ENCODE peak calls at places on chromosomes 7 and 10, in ten cellular contexts. R is body of pancreas, E is upper lobe of left lung, A is stomach, S is esophagus squamous epithelium, L is adrenal gland, Z is IMR-90, X is K562, Q is transverse colon, J is ovary. K is an unnamed sample.

GRCh38 chr10:111705026-111705425 is 478.5 kb downstream of the GPAM start:
- DNase-seq in X (no peak), A (no peak), J (no peak), R (no peak), E (no peak), S (no peak), Q (no peak), L (no peak), Z (no peak), K (no peak)

GRCh38 chr7:5677538-5678294 is 103.7 kb downstream of the RNF216 start:
- DNase-seq in J (peak; percentile 69), A (peak; percentile 43), E (no peak), Z (peak; percentile 78), X (peak; percentile 65), L (peak; percentile 55), Q (peak; percentile 61), S (no peak), R (peak; percentile 51), K (peak; percentile 61)

GRCh38 chr10:943334-944033 is 12.0 kb upstream of the LARP4B start:
- DNase-seq in A (no peak), Z (no peak), X (no peak), R (no peak), J (no peak), Q (no peak), S (no peak), E (peak; percentile 45), L (no peak), K (no peak)

GRCh38 chr10:21336476-21337170 is 188.9 kb downstream of the SKIDA1 start:
- DNase-seq in Z (peak; percentile 97), X (peak; percentile 91), E (peak; percentile 33), A (no peak), Q (no peak), S (no peak), L (peak; percentile 87), J (peak; percentile 62), R (peak; percentile 52), K (peak; percentile 84)

GRCh38 chr10:75950307-75950706 is 518.9 kb downstream of the LRMDA start:
- DNase-seq in A (no peak), L (no peak), E (no peak), Q (no peak), S (no peak), X (no peak), J (no peak), Z (no peak), R (no peak), K (no peak)

GRCh38 chr7:31735991-31736982 is 49.3 kb downstream of the PPP1R17 start:
- DNase-seq in S (no peak), Z (peak; percentile 51), J (peak; percentile 20), E (no peak), X (peak; percentile 62), R (peak; percentile 65), Q (peak; percentile 47), A (peak; percentile 71), L (peak; percentile 50), K (peak; percentile 27)

GRCh38 chr7:97022451-97023306 is 2.0 kb downstream of the DLX5 start:
- DNase-seq in L (no peak), J (no peak), Z (no peak), X (no peak), R (no peak), E (peak; percentile 36), A (no peak), S (no peak), Q (no peak), K (no peak)

GRCh38 chr7:129675521-129675920 is 64.0 kb downstream of the NRF1 start:
- DNase-seq in E (no peak), X (no peak), A (no peak), R (no peak), L (no peak), J (no peak), S (no peak), Q (no peak), Z (no peak), K (no peak)

DNA sequence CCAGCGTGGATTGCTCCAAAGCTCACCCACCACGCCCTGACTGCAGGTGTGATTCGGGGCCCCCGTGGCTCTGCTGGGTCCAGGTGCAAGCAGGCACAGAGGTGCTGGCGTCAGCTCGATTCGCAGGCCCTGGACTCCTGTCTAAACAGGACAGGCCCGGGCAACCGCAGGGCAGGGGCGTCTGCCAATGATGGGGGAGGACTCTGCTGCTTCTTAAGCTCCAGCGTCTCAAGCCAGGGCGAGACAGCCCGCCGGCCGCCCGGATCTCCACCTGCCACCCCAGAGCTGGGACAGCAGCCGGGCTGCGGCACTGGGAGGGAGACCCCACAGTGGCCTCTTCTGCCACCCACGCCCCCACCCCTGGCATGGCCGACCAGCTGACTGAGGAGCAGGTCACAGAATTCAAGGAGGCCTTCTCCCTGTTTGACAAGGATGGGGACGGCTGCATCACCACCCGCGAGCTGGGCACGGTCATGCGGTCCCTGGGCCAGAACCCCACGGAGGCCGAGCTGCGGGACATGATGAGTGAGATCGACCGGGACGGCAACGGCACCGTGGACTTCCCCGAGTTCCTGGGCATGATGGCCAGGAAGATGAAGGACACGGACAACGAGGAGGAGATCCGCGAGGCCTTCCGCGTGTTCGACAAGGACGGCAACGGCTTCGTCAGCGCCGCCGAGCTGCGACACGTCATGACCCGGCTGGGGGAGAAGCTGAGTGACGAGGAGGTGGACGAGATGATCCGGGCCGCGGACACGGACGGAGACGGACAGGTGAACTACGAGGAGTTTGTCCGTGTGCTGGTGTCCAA is at the start of gene CALML3:
- DNase-seq in L (no peak), X (no peak), R (peak; percentile 9), Z (no peak), A (peak; percentile 20), J (peak; percentile 16), E (peak; percentile 81), Q (peak; percentile 24), S (no peak), K (peak; percentile 2)
- H3K27ac ChIP-seq in L (no peak within 1 kb of the TSS), X (no peak within 1 kb of the TSS), R (no peak within 1 kb of the TSS), Z (no peak within 1 kb of the TSS), A (no peak within 1 kb of the TSS), J (no peak within 1 kb of the TSS), E (no peak within 1 kb of the TSS), Q (no peak within 1 kb of the TSS), S (peak within 1 kb of the TSS; percentile 88), K (no peak within 1 kb of the TSS)

GRCh38 chr10:102646610-102647432 is 2.5 kb downstream of the TRIM8 start:
- DNase-seq in J (peak; percentile 54), R (peak; percentile 54), E (peak; percentile 88), Z (peak; percentile 55), A (peak; percentile 32), S (no peak), X (no peak), L (peak; percentile 72), Q (peak; percentile 46), K (peak; percentile 52)

GRCh38 chr10:102644646-102645387 is 538 bp downstream of the TRIM8 start:
- DNase-seq in Q (peak; percentile 89), E (peak; percentile 95), Z (peak; percentile 68), L (peak; percentile 90), S (peak; percentile 75), X (peak; percentile 61), A (peak; percentile 90), J (peak; percentile 87), R (peak; percentile 91), K (peak; percentile 87)

GRCh38 chr10:102645388-102645740 is 1.1 kb downstream of the TRIM8 start:
- DNase-seq in E (no peak), L (peak; percentile 85), A (peak; percentile 88), S (no peak), R (peak; percentile 93), Z (peak; percentile 78), J (peak; percentile 71), Q (peak; percentile 80), X (peak; percentile 59), K (peak; percentile 79)

GRCh38 chr10:102647433-102648268 is 3.4 kb downstream of the TRIM8 start:
- DNase-seq in J (no peak), Q (no peak), L (no peak), R (no peak), S (no peak), X (no peak), E (no peak), Z (no peak), A (no peak), K (no peak)

DNA sequence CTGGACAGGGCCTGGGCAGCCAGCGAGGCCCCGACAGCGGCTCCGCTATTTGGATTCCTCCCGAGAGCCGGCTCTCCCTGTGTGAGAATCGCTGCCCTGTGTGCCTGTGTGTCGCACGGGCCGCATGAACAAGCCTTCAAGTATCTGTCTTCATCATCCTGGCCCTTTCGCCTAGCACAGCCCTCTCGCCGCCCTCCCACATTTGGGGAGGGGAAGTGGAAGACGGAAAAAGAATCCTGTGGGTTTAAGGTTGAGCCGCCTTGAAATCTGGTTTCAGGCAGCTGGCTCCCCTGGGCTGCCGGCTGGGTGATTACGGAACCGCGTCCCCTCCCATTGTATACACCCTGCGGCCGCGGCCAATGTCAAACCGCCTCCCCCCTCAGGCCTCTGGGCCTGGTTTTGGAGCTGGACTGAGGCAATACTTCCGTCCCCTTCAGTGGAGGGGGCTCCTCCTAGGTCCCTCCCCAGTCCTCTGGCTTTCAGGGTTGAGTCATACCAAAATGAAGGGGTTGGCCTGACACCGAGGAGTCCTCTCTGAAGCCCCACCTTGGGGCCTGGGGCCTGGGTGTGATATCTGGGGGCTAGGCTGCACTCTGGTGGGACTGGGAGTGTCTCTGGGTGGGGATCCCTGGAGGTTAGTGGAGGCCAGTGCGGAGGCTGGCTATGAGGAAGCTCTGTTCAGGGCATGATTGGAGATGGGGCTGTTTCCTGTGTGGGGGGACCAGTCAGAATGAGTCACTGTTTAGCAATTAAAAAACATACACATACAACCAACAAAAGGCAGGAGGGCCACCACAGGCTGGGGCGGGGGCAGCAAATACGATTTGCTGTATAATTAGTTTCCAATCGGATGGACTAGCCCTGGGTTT is 1.7 kb downstream of the TRIM8 start:
- DNase-seq in Q (peak; percentile 87), A (peak; percentile 84), E (peak; percentile 88), Z (peak; percentile 96), L (peak; percentile 87), X (peak; percentile 87), S (peak; percentile 76), J (peak; percentile 85), R (peak; percentile 74), K (peak; percentile 92)
- TF ChIP-seq POLR2A in Q (peak; percentile 71), A (no peak), E (no peak), Z (peak; percentile 85), L (peak; percentile 68), X (peak; percentile 69), S (no peak), J (peak; percentile 87), R (no peak), K (peak; percentile 89)

GRCh38 chr10:113021268-113022028 is 71.4 kb downstream of the TCF7L2 start:
- DNase-seq in X (no peak), J (no peak), Z (no peak), L (no peak), E (no peak), A (peak; percentile 74), S (no peak), Q (no peak), R (no peak), K (peak; percentile 28)
- H3K27ac ChIP-seq in X (no peak overlapping the region), J (no peak overlapping the region), Z (no peak overlapping the region), L (peak overlapping the region; percentile 58), E (no peak overlapping the region), A (peak overlapping the region; percentile 68), S (peak overlapping the region; percentile 66), Q (peak overlapping the region; percentile 43), R (peak overlapping the region; percentile 8), K (no peak overlapping the region)

GRCh38 chr7:70596575-70596891 is 535.4 kb upstream of the GALNT17 start:
- DNase-seq in Q (no peak), X (no peak), Z (no peak), E (no peak), J (no peak), S (no peak), R (no peak), A (no peak), L (no peak), K (no peak)

GRCh38 chr7:70595741-70596574 is 536.0 kb upstream of the GALNT17 start:
- DNase-seq in E (peak; percentile 86), X (no peak), A (peak; percentile 33), J (no peak), R (no peak), L (no peak), Z (no peak), Q (peak; percentile 38), S (no peak), K (peak; percentile 16)

GRCh38 chr7:70599446-70600190 is 532.3 kb upstream of the GALNT17 start:
- DNase-seq in Z (no peak), E (no peak), S (no peak), Q (peak; percentile 58), A (peak; percentile 36), X (no peak), R (no peak), J (no peak), L (no peak), K (no peak)

GRCh38 chr7:70598976-70599375 is 533.0 kb upstream of the GALNT17 start:
- DNase-seq in S (no peak), A (peak; percentile 75), L (no peak), Z (no peak), E (no peak), R (peak; percentile 21), J (no peak), Q (peak; percentile 83), X (no peak), K (peak; percentile 23)

GRCh38 chr7:70597071-70597470 is 534.9 kb upstream of the GALNT17 start:
- DNase-seq in A (no peak), S (no peak), J (no peak), Z (no peak), X (no peak), L (no peak), R (no peak), Q (no peak), E (no peak), K (no peak)
- TF ChIP-seq POLR2A in A (no peak), S (no peak), J (no peak), Z (no peak), X (no peak), L (no peak), R (no peak), Q (no peak), E (no peak), K (no peak)